ENCODE peak calls at places on chromosomes 1 and 21, in seven cellular contexts. One of them, this sample, is unnamed.

GRCh38 chr1:54007613-54008012 is 10.4 kb downstream of the LDLRAD1 start:
- DNase-seq in cardiac muscle cell: no peak
- DNase-seq in fibroblast of lung: no peak
- DNase-seq in uterus: no peak
- DNase-seq in dorsolateral prefrontal cortex: no peak
- DNase-seq in fibroblast of villous mesenchyme: no peak
- DNase-seq in cardiac fibroblast: no peak
- DNase-seq in this sample: no peak

GRCh38 chr1:167447521-167448136 is 70.7 kb downstream of the CD247 start:
- DNase-seq in cardiac muscle cell: no peak
- DNase-seq in fibroblast of lung: no peak
- DNase-seq in uterus: no peak
- DNase-seq in dorsolateral prefrontal cortex: no peak
- DNase-seq in fibroblast of villous mesenchyme: no peak
- DNase-seq in cardiac fibroblast: no peak
- DNase-seq in this sample: peak; percentile 80

GRCh38 chr1:18929686-18930085 is 26.8 kb downstream of the IFFO2 start:
- DNase-seq in cardiac muscle cell: peak; percentile 66
- DNase-seq in fibroblast of lung: peak; percentile 89
- DNase-seq in uterus: no peak
- DNase-seq in dorsolateral prefrontal cortex: no peak
- DNase-seq in fibroblast of villous mesenchyme: peak; percentile 72
- DNase-seq in cardiac fibroblast: peak; percentile 73
- DNase-seq in this sample: no peak

GRCh38 chr1:97094257-97094972 is 372.8 kb downstream of the PTBP2 start:
- DNase-seq in cardiac muscle cell: peak; percentile 79
- DNase-seq in fibroblast of lung: peak; percentile 98
- DNase-seq in uterus: no peak
- DNase-seq in dorsolateral prefrontal cortex: no peak
- DNase-seq in fibroblast of villous mesenchyme: peak; percentile 80
- DNase-seq in cardiac fibroblast: peak; percentile 77
- DNase-seq in this sample: no peak

GRCh38 chr1:209577346-209577745 is 6.2 kb upstream of the CAMK1G start:
- DNase-seq in cardiac muscle cell: no peak
- DNase-seq in fibroblast of lung: no peak
- DNase-seq in uterus: no peak
- DNase-seq in dorsolateral prefrontal cortex: no peak
- DNase-seq in fibroblast of villous mesenchyme: peak; percentile 26
- DNase-seq in cardiac fibroblast: no peak
- DNase-seq in this sample: no peak

GRCh38 chr1:935751-936231 is 12.1 kb downstream of the SAMD11 start:
- DNase-seq in cardiac muscle cell: no peak
- DNase-seq in fibroblast of lung: no peak
- DNase-seq in uterus: no peak
- DNase-seq in dorsolateral prefrontal cortex: no peak
- DNase-seq in fibroblast of villous mesenchyme: no peak
- DNase-seq in cardiac fibroblast: no peak
- DNase-seq in this sample: no peak

GRCh38 chr1:223652436-223652901 is 13.0 kb downstream of the CAPN8 start:
- DNase-seq in cardiac muscle cell: no peak
- DNase-seq in fibroblast of lung: peak; percentile 44
- DNase-seq in uterus: no peak
- DNase-seq in dorsolateral prefrontal cortex: peak; percentile 41
- DNase-seq in fibroblast of villous mesenchyme: no peak
- DNase-seq in cardiac fibroblast: no peak
- DNase-seq in this sample: no peak

GRCh38 chr1:71473331-71473730 is 392.5 kb upstream of the ZRANB2 start:
- DNase-seq in cardiac muscle cell: no peak
- DNase-seq in fibroblast of lung: no peak
- DNase-seq in uterus: no peak
- DNase-seq in dorsolateral prefrontal cortex: no peak
- DNase-seq in fibroblast of villous mesenchyme: no peak
- DNase-seq in cardiac fibroblast: no peak
- DNase-seq in this sample: no peak

GRCh38 chr1:233908092-233908491 is 3.6 kb downstream of the SLC35F3 start:
- DNase-seq in cardiac muscle cell: no peak
- DNase-seq in fibroblast of lung: no peak
- DNase-seq in uterus: no peak
- DNase-seq in dorsolateral prefrontal cortex: no peak
- DNase-seq in fibroblast of villous mesenchyme: no peak
- DNase-seq in cardiac fibroblast: no peak
- DNase-seq in this sample: no peak

GRCh38 chr1:182709855-182710254 is 25.5 kb upstream of the RGS8 start:
- DNase-seq in cardiac muscle cell: no peak
- DNase-seq in fibroblast of lung: peak; percentile 16
- DNase-seq in uterus: no peak
- DNase-seq in dorsolateral prefrontal cortex: no peak
- DNase-seq in fibroblast of villous mesenchyme: no peak
- DNase-seq in cardiac fibroblast: no peak
- DNase-seq in this sample: no peak

GRCh38 chr1:98393719-98394118 is 267.8 kb upstream of the SNX7 start:
- DNase-seq in cardiac muscle cell: no peak
- DNase-seq in fibroblast of lung: no peak
- DNase-seq in uterus: no peak
- DNase-seq in dorsolateral prefrontal cortex: no peak
- DNase-seq in fibroblast of villous mesenchyme: no peak
- DNase-seq in cardiac fibroblast: no peak
- DNase-seq in this sample: no peak

GRCh38 chr1:117512728-117513321 is 93.0 kb upstream of the TENT5C start:
- DNase-seq in cardiac muscle cell: peak; percentile 57
- DNase-seq in fibroblast of lung: no peak
- DNase-seq in uterus: no peak
- DNase-seq in dorsolateral prefrontal cortex: no peak
- DNase-seq in fibroblast of villous mesenchyme: peak; percentile 41
- DNase-seq in cardiac fibroblast: peak; percentile 44
- DNase-seq in this sample: no peak

GRCh38 chr1:243582321-243582720 is 267.7 kb downstream of the AKT3 start:
- DNase-seq in cardiac muscle cell: peak; percentile 33
- DNase-seq in fibroblast of lung: peak; percentile 90
- DNase-seq in uterus: no peak
- DNase-seq in dorsolateral prefrontal cortex: no peak
- DNase-seq in fibroblast of villous mesenchyme: peak; percentile 33
- DNase-seq in cardiac fibroblast: peak; percentile 41
- DNase-seq in this sample: no peak

GRCh38 chr1:215932558-215932957 is 365.5 kb downstream of the KCTD3 start:
- DNase-seq in cardiac muscle cell: no peak
- DNase-seq in fibroblast of lung: no peak
- DNase-seq in uterus: no peak
- DNase-seq in dorsolateral prefrontal cortex: no peak
- DNase-seq in fibroblast of villous mesenchyme: no peak
- DNase-seq in cardiac fibroblast: no peak
- DNase-seq in this sample: no peak

GRCh38 chr1:12167493-12168429 is 970 bp downstream of the TNFRSF1B start:
- DNase-seq in cardiac muscle cell: no peak
- DNase-seq in fibroblast of lung: no peak
- DNase-seq in uterus: no peak
- DNase-seq in dorsolateral prefrontal cortex: no peak
- DNase-seq in fibroblast of villous mesenchyme: no peak
- DNase-seq in cardiac fibroblast: no peak
- DNase-seq in this sample: no peak

GRCh38 chr1:37032660-37033354 is 1.5 kb downstream of the GRIK3 start:
- DNase-seq in cardiac muscle cell: no peak
- DNase-seq in fibroblast of lung: no peak
- DNase-seq in uterus: no peak
- DNase-seq in dorsolateral prefrontal cortex: no peak
- DNase-seq in fibroblast of villous mesenchyme: no peak
- DNase-seq in cardiac fibroblast: no peak
- DNase-seq in this sample: no peak

GRCh38 chr1:64923294-64923718 is 43.0 kb downstream of the JAK1 start:
- DNase-seq in cardiac muscle cell: no peak
- DNase-seq in fibroblast of lung: peak; percentile 45
- DNase-seq in uterus: no peak
- DNase-seq in dorsolateral prefrontal cortex: no peak
- DNase-seq in fibroblast of villous mesenchyme: no peak
- DNase-seq in cardiac fibroblast: no peak
- DNase-seq in this sample: no peak

GRCh38 chr1:29808141-29808995 is 572.0 kb downstream of the PTPRU start:
- DNase-seq in cardiac muscle cell: no peak
- DNase-seq in fibroblast of lung: no peak
- DNase-seq in uterus: no peak
- DNase-seq in dorsolateral prefrontal cortex: no peak
- DNase-seq in fibroblast of villous mesenchyme: no peak
- DNase-seq in cardiac fibroblast: no peak
- DNase-seq in this sample: no peak

GRCh38 chr1:79042117-79042516 is 35.6 kb upstream of the ADGRL4 start:
- DNase-seq in cardiac muscle cell: peak; percentile 67
- DNase-seq in fibroblast of lung: peak; percentile 86
- DNase-seq in uterus: no peak
- DNase-seq in dorsolateral prefrontal cortex: no peak
- DNase-seq in fibroblast of villous mesenchyme: peak; percentile 4
- DNase-seq in cardiac fibroblast: peak; percentile 63
- DNase-seq in this sample: no peak

GRCh38 chr1:15046487-15047165 is 106.9 kb upstream of the TMEM51 start:
- DNase-seq in cardiac muscle cell: peak; percentile 88
- DNase-seq in fibroblast of lung: peak; percentile 79
- DNase-seq in uterus: peak; percentile 65
- DNase-seq in dorsolateral prefrontal cortex: peak; percentile 73
- DNase-seq in fibroblast of villous mesenchyme: peak; percentile 86
- DNase-seq in cardiac fibroblast: peak; percentile 88
- DNase-seq in this sample: no peak
- TF ChIP-seq CTCF in cardiac muscle cell: peak; percentile 96
- TF ChIP-seq CTCF in fibroblast of lung: peak; percentile 97
- TF ChIP-seq CTCF in uterus: peak; percentile 81
- TF ChIP-seq CTCF in dorsolateral prefrontal cortex: peak; percentile 92
- TF ChIP-seq CTCF in fibroblast of villous mesenchyme: peak; percentile 97
- TF ChIP-seq CTCF in cardiac fibroblast: peak; percentile 91
- TF ChIP-seq CTCF in this sample: peak; percentile 93

GRCh38 chr1:226107471-226108460 is 45.2 kb downstream of the H3-3A start:
- DNase-seq in cardiac muscle cell: no peak
- DNase-seq in fibroblast of lung: no peak
- DNase-seq in uterus: no peak
- DNase-seq in dorsolateral prefrontal cortex: no peak
- DNase-seq in fibroblast of villous mesenchyme: no peak
- DNase-seq in cardiac fibroblast: no peak
- DNase-seq in this sample: no peak
- TF ChIP-seq CTCF in cardiac muscle cell: no peak
- TF ChIP-seq CTCF in fibroblast of lung: no peak
- TF ChIP-seq CTCF in uterus: no peak
- TF ChIP-seq CTCF in dorsolateral prefrontal cortex: no peak
- TF ChIP-seq CTCF in fibroblast of villous mesenchyme: no peak
- TF ChIP-seq CTCF in cardiac fibroblast: no peak
- TF ChIP-seq CTCF in this sample: no peak

GRCh38 chr1:46747683-46748288 is 28.9 kb upstream of the EFCAB14 start:
- DNase-seq in cardiac muscle cell: peak; percentile 71
- DNase-seq in fibroblast of lung: peak; percentile 43
- DNase-seq in uterus: peak; percentile 29
- DNase-seq in dorsolateral prefrontal cortex: no peak
- DNase-seq in fibroblast of villous mesenchyme: peak; percentile 55
- DNase-seq in cardiac fibroblast: peak; percentile 63
- DNase-seq in this sample: no peak
- TF ChIP-seq CTCF in cardiac muscle cell: peak; percentile 80
- TF ChIP-seq CTCF in fibroblast of lung: peak; percentile 60
- TF ChIP-seq CTCF in uterus: peak; percentile 52
- TF ChIP-seq CTCF in dorsolateral prefrontal cortex: peak; percentile 28
- TF ChIP-seq CTCF in fibroblast of villous mesenchyme: peak; percentile 83
- TF ChIP-seq CTCF in cardiac fibroblast: peak; percentile 73
- TF ChIP-seq CTCF in this sample: no peak

GRCh38 chr1:154137888-154138287 is 17.0 kb downstream of the NUP210L start:
- DNase-seq in cardiac muscle cell: no peak
- DNase-seq in fibroblast of lung: no peak
- DNase-seq in uterus: no peak
- DNase-seq in dorsolateral prefrontal cortex: no peak
- DNase-seq in fibroblast of villous mesenchyme: no peak
- DNase-seq in cardiac fibroblast: no peak
- DNase-seq in this sample: no peak

GRCh38 chr1:154142358-154142757 is 12.5 kb downstream of the NUP210L start:
- DNase-seq in cardiac muscle cell: no peak
- DNase-seq in fibroblast of lung: no peak
- DNase-seq in uterus: no peak
- DNase-seq in dorsolateral prefrontal cortex: no peak
- DNase-seq in fibroblast of villous mesenchyme: no peak
- DNase-seq in cardiac fibroblast: no peak
- DNase-seq in this sample: no peak

GRCh38 chr1:154145986-154146385 is 8.9 kb downstream of the NUP210L start:
- DNase-seq in cardiac muscle cell: no peak
- DNase-seq in fibroblast of lung: no peak
- DNase-seq in uterus: no peak
- DNase-seq in dorsolateral prefrontal cortex: no peak
- DNase-seq in fibroblast of villous mesenchyme: no peak
- DNase-seq in cardiac fibroblast: no peak
- DNase-seq in this sample: no peak

DNA sequence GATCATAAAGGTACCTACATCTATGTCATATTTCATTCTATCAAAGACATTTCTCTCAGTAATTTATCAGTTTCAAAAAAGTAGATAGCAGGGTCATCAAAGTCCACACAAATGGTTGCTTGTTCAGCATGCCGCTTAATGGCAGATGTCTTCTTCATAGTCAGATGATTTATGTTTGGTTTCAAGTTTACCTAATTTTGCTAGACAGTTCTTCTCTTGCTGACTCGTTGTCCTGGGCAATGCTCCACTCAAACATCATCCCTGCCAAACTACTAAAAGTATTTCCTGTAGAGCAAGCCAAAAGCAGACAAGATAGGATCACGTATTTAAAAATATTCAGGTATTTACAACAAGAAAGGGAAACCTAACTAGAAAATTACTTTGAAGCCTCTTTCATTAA is 13.6 kb downstream of the NUP210L start:
- DNase-seq in cardiac muscle cell: peak; percentile 41
- DNase-seq in fibroblast of lung: peak; percentile 42
- DNase-seq in uterus: peak; percentile 63
- DNase-seq in dorsolateral prefrontal cortex: no peak
- DNase-seq in fibroblast of villous mesenchyme: peak; percentile 22
- DNase-seq in cardiac fibroblast: peak; percentile 64
- DNase-seq in this sample: no peak
- TF ChIP-seq CTCF in cardiac muscle cell: no peak
- TF ChIP-seq CTCF in fibroblast of lung: no peak
- TF ChIP-seq CTCF in uterus: no peak
- TF ChIP-seq CTCF in dorsolateral prefrontal cortex: no peak
- TF ChIP-seq CTCF in fibroblast of villous mesenchyme: no peak
- TF ChIP-seq CTCF in cardiac fibroblast: no peak
- TF ChIP-seq CTCF in this sample: no peak

GRCh38 chr21:44615881-44616590 is 4.2 kb downstream of the KRTAP10-8 start:
- DNase-seq in cardiac muscle cell: no peak
- DNase-seq in fibroblast of lung: no peak
- DNase-seq in uterus: no peak
- DNase-seq in dorsolateral prefrontal cortex: no peak
- DNase-seq in fibroblast of villous mesenchyme: no peak
- DNase-seq in cardiac fibroblast: no peak
- DNase-seq in this sample: no peak
- TF ChIP-seq CTCF in cardiac muscle cell: no peak
- TF ChIP-seq CTCF in fibroblast of lung: no peak
- TF ChIP-seq CTCF in uterus: no peak
- TF ChIP-seq CTCF in dorsolateral prefrontal cortex: no peak
- TF ChIP-seq CTCF in fibroblast of villous mesenchyme: no peak
- TF ChIP-seq CTCF in cardiac fibroblast: no peak
- TF ChIP-seq CTCF in this sample: no peak

DNA sequence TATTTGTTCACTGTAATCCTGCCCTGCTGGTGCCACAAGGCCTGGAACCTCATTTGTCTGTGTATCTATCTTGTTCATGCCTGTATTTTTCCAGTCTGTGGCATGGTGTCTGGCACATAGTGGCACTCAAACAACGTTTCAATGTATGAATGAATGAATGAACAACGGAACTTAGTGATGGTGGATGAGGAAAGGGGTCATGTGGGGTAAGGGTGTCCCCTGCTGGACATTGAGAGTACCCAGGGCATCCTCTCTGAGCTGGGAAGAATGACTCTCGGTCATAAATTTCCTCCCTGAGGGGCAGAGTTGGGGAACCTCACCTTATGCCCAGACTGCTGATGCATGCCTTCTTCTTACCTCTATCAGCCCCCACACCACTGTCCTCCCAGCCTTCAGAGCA is 18.9 kb upstream of the ZNF683 start:
- DNase-seq in cardiac muscle cell: peak; percentile 73
- DNase-seq in fibroblast of lung: peak; percentile 45
- DNase-seq in uterus: no peak
- DNase-seq in dorsolateral prefrontal cortex: no peak
- DNase-seq in fibroblast of villous mesenchyme: peak; percentile 56
- DNase-seq in cardiac fibroblast: peak; percentile 71
- DNase-seq in this sample: no peak
- TF ChIP-seq CTCF in cardiac muscle cell: peak; percentile 85
- TF ChIP-seq CTCF in fibroblast of lung: peak; percentile 97
- TF ChIP-seq CTCF in uterus: no peak
- TF ChIP-seq CTCF in dorsolateral prefrontal cortex: no peak
- TF ChIP-seq CTCF in fibroblast of villous mesenchyme: peak; percentile 90
- TF ChIP-seq CTCF in cardiac fibroblast: peak; percentile 90
- TF ChIP-seq CTCF in this sample: peak; percentile 62

This sample was measured in CD14-positive monocyte.